ENCODE peak calls at places on chromosomes 6 and 20, in four cellular contexts. T is fibroblast of the aortic adventitia, I is HCT116, F is GM12865. N is an unnamed sample.

GRCh38 chr6:170129691-170130171 is 161.1 kb downstream of the DLL1 start:
- DNase-seq in I (no peak), T (no peak), F (no peak), N (peak)

GRCh38 chr20:44621325-44621724 is 30.2 kb downstream of the ADA start:
- DNase-seq in T (no peak), I (no peak), F (no peak), N (no peak)

GRCh38 chr6:2738373-2738979 is 12.2 kb downstream of the MYLK4 start:
- DNase-seq in F (peak), I (peak), T (peak), N (peak)

GRCh38 chr6:47044418-47044817 is 2.3 kb upstream of the ADGRF1 start:
- DNase-seq in I (peak), T (no peak), F (peak), N (no peak)

GRCh38 chr6:44572346-44572745 is 184.8 kb downstream of the CDC5L start:
- DNase-seq in F (no peak), I (no peak), T (peak), N (no peak)

GRCh38 chr6:167678102-167679101 is 148.3 kb upstream of the AFDN start:
- DNase-seq in F (no peak), T (no peak), I (no peak), N (peak)

GRCh38 chr20:55142932-55143331 is 667.5 kb downstream of the DOK5 start:
- DNase-seq in T (no peak), I (no peak), F (no peak), N (no peak)

GRCh38 chr6:140320081-140320798 is 945.8 kb upstream of the CITED2 start:
- DNase-seq in T (peak), I (no peak), F (no peak), N (no peak)

GRCh38 chr20:31758521-31758920 is 19.4 kb downstream of the TPX2 start:
- DNase-seq in I (no peak), T (no peak), F (no peak), N (no peak)

GRCh38 chr6:37566209-37566859 is 66.6 kb upstream of the CCDC167 start:
- DNase-seq in I (no peak), F (peak), T (peak), N (peak)

GRCh38 chr20:32580970-32581838 is 3.9 kb downstream of the NOL4L start:
- DNase-seq in T (no peak), I (no peak), F (no peak), N (no peak)

GRCh38 chr20:63968928-63969760 is 586 bp downstream of the ZNF512B start:
- DNase-seq in I (no peak), T (no peak), F (no peak), N (peak)

GRCh38 chr6:63272397-63272796 is 47.4 kb downstream of the LGSN start:
- DNase-seq in T (peak), I (peak), F (peak), N (no peak)

GRCh38 chr6:16591681-16592549 is 169.3 kb downstream of the ATXN1 start:
- DNase-seq in F (peak), T (no peak), I (no peak), N (no peak)

GRCh38 chr6:18509871-18510643 is 122.9 kb downstream of the RNF144B start:
- DNase-seq in F (no peak), I (no peak), T (peak), N (no peak)

GRCh38 chr6:7238900-7239589 is 74.0 kb downstream of the SSR1 start:
- DNase-seq in F (peak), I (peak), T (peak), N (peak)

GRCh38 chr6:137866200-137866913 is 702 bp upstream of the TNFAIP3 start:
- DNase-seq in T (no peak), I (no peak), F (no peak), N (peak)

GRCh38 chr6:110399219-110400071 is 15.9 kb downstream of the DDO start:
- DNase-seq in F (no peak), T (no peak), I (no peak), N (no peak)

GRCh38 chr6:11634948-11635347 is 97.4 kb downstream of the TMEM170B start:
- DNase-seq in I (no peak), T (no peak), F (no peak), N (no peak)

GRCh38 chr6:50655848-50656453 is 57.4 kb upstream of the TFAP2D start:
- DNase-seq in I (no peak), F (peak), T (peak), N (no peak)

GRCh38 chr20:32793059-32793458 is 26.7 kb upstream of the MAPRE1 start:
- DNase-seq in F (no peak), I (no peak), T (no peak), N (no peak)

GRCh38 chr6:157667211-157668033 is 155.6 kb upstream of the SNX9 start:
- DNase-seq in I (peak), F (peak), T (peak), N (peak)

GRCh38 chr20:32636278-32636677 is 37.5 kb downstream of the C20orf203 start:
- DNase-seq in T (peak), F (no peak), I (no peak), N (no peak)

GRCh38 chr6:139979021-139979721 is 604.7 kb upstream of the CITED2 start:
- DNase-seq in F (no peak), I (no peak), T (no peak), N (no peak)

GRCh38 chr6:106446983-106447382 is 86.5 kb downstream of the CRYBG1 start:
- DNase-seq in F (no peak), T (no peak), I (no peak), N (no peak)

GRCh38 chr6:13273931-13274706 is 54.2 kb downstream of the TBC1D7 start:
- DNase-seq in T (no peak), F (peak), I (no peak), N (no peak)

GRCh38 chr20:41638459-41638858 is 20.3 kb upstream of the CHD6 start:
- DNase-seq in F (no peak), T (no peak), I (no peak), N (no peak)

GRCh38 chr6:15608406-15608805 is 54.4 kb downstream of the DTNBP1 start:
- DNase-seq in F (no peak), I (peak), T (peak), N (no peak)

GRCh38 chr6:127058027-127058426 is 60.4 kb upstream of the RSPO3 start:
- DNase-seq in T (peak), I (no peak), F (no peak), N (no peak)

GRCh38 chr20:3003416-3003815 is 40.0 kb upstream of the GNRH2 start:
- DNase-seq in T (no peak), F (no peak), I (no peak), N (no peak)

GRCh38 chr20:2998728-2999127 is 44.7 kb upstream of the GNRH2 start:
- DNase-seq in F (no peak), I (no peak), T (no peak), N (no peak)

GRCh38 chr20:2995796-2996195 is 47.6 kb upstream of the GNRH2 start:
- DNase-seq in I (no peak), F (no peak), T (no peak), N (no peak)

DNA sequence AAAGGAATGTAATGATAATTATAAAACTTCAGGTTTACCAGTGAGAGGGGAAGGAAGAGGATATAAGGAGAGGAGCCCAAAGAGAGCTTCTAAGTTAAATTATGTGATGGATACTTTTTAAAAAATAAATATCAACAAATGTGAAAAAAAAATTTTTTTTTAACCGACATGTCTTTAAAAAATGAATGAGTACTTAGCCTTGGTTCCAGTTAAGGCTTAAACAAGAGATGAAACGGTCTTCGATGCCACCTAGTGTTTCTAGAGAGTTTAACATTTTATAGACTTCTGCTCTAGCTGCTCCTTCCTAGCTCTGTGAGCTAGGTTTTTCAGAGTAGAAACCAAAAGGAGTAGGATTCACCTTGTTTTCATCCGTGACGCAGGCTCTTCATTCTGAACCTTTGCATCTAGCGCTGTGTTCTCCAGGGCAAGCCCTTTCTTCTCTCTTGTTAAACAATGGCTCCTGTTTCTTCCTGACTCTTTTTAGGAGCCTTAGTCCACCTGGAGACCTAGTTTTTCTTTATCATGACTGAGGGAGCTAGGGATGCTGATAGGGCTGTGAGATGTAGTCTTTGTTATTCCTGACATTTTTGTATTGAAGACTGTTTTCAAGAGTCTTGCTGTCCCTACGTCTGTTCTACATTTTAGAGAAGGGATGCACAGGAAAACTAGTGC is 42.4 kb upstream of the GNRH2 start:
- DNase-seq in I (peak), F (peak), T (peak), N (no peak)
- TF ChIP-seq CTCF in I (peak), F (peak), T (peak), N (peak)

GRCh38 chr6:141790921-141791320 is 341.8 kb upstream of the GJE1 start:
- DNase-seq in F (no peak), T (no peak), I (no peak), N (no peak)
- TF ChIP-seq CTCF in F (no peak), T (no peak), I (no peak), N (no peak)

DNA sequence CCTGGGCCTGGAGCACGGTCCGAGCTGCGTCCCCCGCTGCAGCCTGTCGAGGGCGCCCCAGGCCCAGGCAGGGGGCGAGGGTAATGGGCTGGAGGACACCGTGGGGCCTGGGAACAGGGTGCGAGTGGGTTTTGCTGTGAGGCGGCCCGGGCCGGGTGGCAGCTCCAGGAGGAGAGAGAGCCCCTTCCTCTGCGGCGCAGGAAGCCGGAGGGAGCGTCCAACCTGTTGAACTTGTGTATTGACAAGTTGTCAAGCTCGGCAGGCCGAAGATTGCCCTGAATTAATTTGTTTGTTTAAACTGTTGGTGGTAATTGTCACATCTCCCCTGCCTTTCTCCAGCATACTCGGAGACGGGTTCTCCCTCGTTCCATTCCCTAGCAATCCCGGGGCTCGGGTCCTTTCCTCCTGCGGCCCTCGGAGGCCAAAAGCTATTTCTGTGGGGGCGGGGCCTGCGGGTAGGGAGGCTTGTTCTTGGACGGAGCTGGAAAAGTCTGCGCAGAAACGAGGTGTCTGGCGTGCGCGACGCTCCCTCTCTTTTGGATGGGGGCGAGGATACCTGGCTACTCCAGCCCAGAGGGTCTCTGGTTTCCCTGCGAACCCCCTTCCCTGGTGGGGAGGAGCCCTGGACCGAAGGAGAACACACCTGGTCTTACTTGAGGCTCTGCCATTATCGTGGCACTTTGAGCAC is 9.9 kb downstream of the NR2E1 start:
- DNase-seq in F (no peak), I (no peak), T (no peak), N (no peak)
- TF ChIP-seq CTCF in F (peak), I (peak), T (no peak), N (peak)

GRCh38 chr20:37897008-37897548 is 5.8 kb upstream of the VSTM2L start:
- DNase-seq in F (peak), I (no peak), T (peak), N (no peak)
- TF ChIP-seq CTCF in F (peak), I (no peak), T (peak), N (peak)

DNA sequence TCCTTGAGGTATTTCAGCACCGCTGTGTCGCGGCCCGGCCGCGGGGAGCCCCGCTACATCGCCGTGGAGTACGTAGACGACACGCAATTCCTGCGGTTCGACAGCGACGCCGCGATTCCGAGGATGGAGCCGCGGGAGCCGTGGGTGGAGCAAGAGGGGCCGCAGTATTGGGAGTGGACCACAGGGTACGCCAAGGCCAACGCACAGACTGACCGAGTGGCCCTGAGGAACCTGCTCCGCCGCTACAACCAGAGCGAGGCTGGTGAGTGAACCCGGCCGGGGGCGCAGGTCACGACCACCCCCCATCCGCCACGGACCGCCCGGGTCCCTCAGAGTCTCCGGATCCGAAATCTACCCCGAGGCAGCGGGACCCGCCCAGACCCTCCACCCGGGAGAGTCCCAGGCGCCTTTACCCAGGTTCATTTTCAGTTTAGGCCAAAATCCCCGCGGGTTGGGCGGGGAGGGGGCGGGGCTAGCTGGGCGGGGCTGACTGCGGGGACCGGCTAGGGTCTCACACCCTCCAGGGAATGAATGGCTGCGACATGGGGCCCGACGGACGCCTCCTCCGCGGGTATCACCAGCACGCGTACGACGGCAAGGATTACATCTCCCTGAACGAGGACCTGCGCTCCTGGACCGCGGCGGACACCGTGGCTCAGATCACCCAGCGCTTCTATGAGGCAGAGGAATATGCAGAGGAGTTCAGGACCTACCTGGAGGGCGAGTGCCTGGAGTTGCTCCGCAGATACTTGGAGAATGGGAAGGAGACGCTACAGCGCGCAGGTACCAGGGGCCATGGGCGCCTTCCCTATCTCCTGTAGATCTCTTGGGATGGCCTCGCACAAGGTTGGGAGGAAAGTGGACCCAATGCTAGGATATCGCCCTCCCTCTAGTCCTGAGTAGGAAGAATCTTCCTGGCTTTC is 693 bp downstream of the HLA-F start:
- DNase-seq in F (peak), T (no peak), I (no peak), N (no peak)
- TF ChIP-seq CTCF in F (no peak), T (no peak), I (no peak), N (no peak)

GRCh38 chr20:47527004-47527800 is 25.5 kb downstream of the NCOA3 start:
- DNase-seq in F (no peak), I (no peak), T (no peak), N (no peak)

GRCh38 chr20:47524385-47524784 is 22.7 kb downstream of the NCOA3 start:
- DNase-seq in T (no peak), I (no peak), F (no peak), N (no peak)

GRCh38 chr20:47515843-47516242 is 14.2 kb downstream of the NCOA3 start:
- DNase-seq in F (no peak), T (no peak), I (no peak), N (no peak)

GRCh38 chr20:47521059-47521808 is 19.5 kb downstream of the NCOA3 start:
- DNase-seq in I (no peak), F (no peak), T (no peak), N (no peak)
- TF ChIP-seq CTCF in I (no peak), F (peak), T (no peak), N (no peak)

N was measured in progenitor cell of endocrine pancreas.